ENCODE peak calls at places on chromosomes 3 and 15, in nine cellular contexts. One of them, this sample, is unnamed.

GRCh38 chr3:33787328-33788009 is 11.0 kb upstream of the PDCD6IP start:
- DNase-seq in WERI-Rb-1: peak
- DNase-seq in epithelial cell of esophagus: peak
- DNase-seq in right atrium auricular region: peak
- DNase-seq in GM12865: peak
- DNase-seq in colonic mucosa: peak
- DNase-seq in endothelial cell of umbilical vein: peak
- DNase-seq in AG04449: peak
- DNase-seq in dorsolateral prefrontal cortex: peak
- DNase-seq in this sample: peak

GRCh38 chr3:122246214-122246613 is 62.7 kb downstream of the CASR start:
- DNase-seq in WERI-Rb-1: no peak
- DNase-seq in epithelial cell of esophagus: no peak
- DNase-seq in right atrium auricular region: no peak
- DNase-seq in GM12865: peak
- DNase-seq in colonic mucosa: no peak
- DNase-seq in endothelial cell of umbilical vein: no peak
- DNase-seq in AG04449: no peak
- DNase-seq in dorsolateral prefrontal cortex: no peak
- DNase-seq in this sample: peak

GRCh38 chr3:9791790-9792404 is 376 bp downstream of the TADA3 start:
- DNase-seq in WERI-Rb-1: no peak
- DNase-seq in epithelial cell of esophagus: no peak
- DNase-seq in right atrium auricular region: no peak
- DNase-seq in GM12865: no peak
- DNase-seq in colonic mucosa: no peak
- DNase-seq in endothelial cell of umbilical vein: no peak
- DNase-seq in AG04449: no peak
- DNase-seq in dorsolateral prefrontal cortex: no peak
- DNase-seq in this sample: no peak

GRCh38 chr15:83613146-83613635 is 40.7 kb upstream of the ADAMTSL3 start:
- DNase-seq in WERI-Rb-1: no peak
- DNase-seq in epithelial cell of esophagus: no peak
- DNase-seq in right atrium auricular region: no peak
- DNase-seq in GM12865: no peak
- DNase-seq in colonic mucosa: no peak
- DNase-seq in endothelial cell of umbilical vein: no peak
- DNase-seq in AG04449: no peak
- DNase-seq in dorsolateral prefrontal cortex: no peak
- DNase-seq in this sample: no peak

GRCh38 chr3:31100519-31100918 is 206.1 kb upstream of the GADL1 start:
- DNase-seq in WERI-Rb-1: no peak
- DNase-seq in epithelial cell of esophagus: no peak
- DNase-seq in right atrium auricular region: no peak
- DNase-seq in GM12865: no peak
- DNase-seq in colonic mucosa: no peak
- DNase-seq in endothelial cell of umbilical vein: no peak
- DNase-seq in AG04449: no peak
- DNase-seq in dorsolateral prefrontal cortex: no peak
- DNase-seq in this sample: no peak

GRCh38 chr15:73284073-73284472 is 84.7 kb downstream of the HCN4 start:
- DNase-seq in WERI-Rb-1: no peak
- DNase-seq in epithelial cell of esophagus: peak
- DNase-seq in right atrium auricular region: no peak
- DNase-seq in GM12865: no peak
- DNase-seq in colonic mucosa: no peak
- DNase-seq in endothelial cell of umbilical vein: peak
- DNase-seq in AG04449: no peak
- DNase-seq in dorsolateral prefrontal cortex: no peak
- DNase-seq in this sample: no peak

GRCh38 chr3:188278717-188279324 is 124.9 kb downstream of the LPP start:
- DNase-seq in WERI-Rb-1: peak
- DNase-seq in epithelial cell of esophagus: no peak
- DNase-seq in right atrium auricular region: no peak
- DNase-seq in GM12865: no peak
- DNase-seq in colonic mucosa: no peak
- DNase-seq in endothelial cell of umbilical vein: no peak
- DNase-seq in AG04449: no peak
- DNase-seq in dorsolateral prefrontal cortex: no peak
- DNase-seq in this sample: no peak

GRCh38 chr15:70132148-70132547 is 34.4 kb upstream of the TLE3 start:
- DNase-seq in WERI-Rb-1: no peak
- DNase-seq in epithelial cell of esophagus: no peak
- DNase-seq in right atrium auricular region: no peak
- DNase-seq in GM12865: no peak
- DNase-seq in colonic mucosa: no peak
- DNase-seq in endothelial cell of umbilical vein: no peak
- DNase-seq in AG04449: no peak
- DNase-seq in dorsolateral prefrontal cortex: no peak
- DNase-seq in this sample: no peak

GRCh38 chr3:105513042-105513441 is 146.3 kb downstream of the ALCAM start:
- DNase-seq in WERI-Rb-1: no peak
- DNase-seq in epithelial cell of esophagus: peak
- DNase-seq in right atrium auricular region: no peak
- DNase-seq in GM12865: no peak
- DNase-seq in colonic mucosa: no peak
- DNase-seq in endothelial cell of umbilical vein: no peak
- DNase-seq in AG04449: peak
- DNase-seq in dorsolateral prefrontal cortex: no peak
- DNase-seq in this sample: peak

GRCh38 chr3:8490079-8490552 is 11.5 kb upstream of the LMCD1 start:
- DNase-seq in WERI-Rb-1: no peak
- DNase-seq in epithelial cell of esophagus: peak
- DNase-seq in right atrium auricular region: no peak
- DNase-seq in GM12865: no peak
- DNase-seq in colonic mucosa: no peak
- DNase-seq in endothelial cell of umbilical vein: no peak
- DNase-seq in AG04449: peak
- DNase-seq in dorsolateral prefrontal cortex: no peak
- DNase-seq in this sample: peak

GRCh38 chr3:183142199-183142598 is 20.3 kb downstream of the LAMP3 start:
- DNase-seq in WERI-Rb-1: no peak
- DNase-seq in epithelial cell of esophagus: no peak
- DNase-seq in right atrium auricular region: no peak
- DNase-seq in GM12865: no peak
- DNase-seq in colonic mucosa: no peak
- DNase-seq in endothelial cell of umbilical vein: no peak
- DNase-seq in AG04449: no peak
- DNase-seq in dorsolateral prefrontal cortex: no peak
- DNase-seq in this sample: no peak

GRCh38 chr15:83734487-83734886 is 80.6 kb downstream of the ADAMTSL3 start:
- DNase-seq in WERI-Rb-1: peak
- DNase-seq in epithelial cell of esophagus: peak
- DNase-seq in right atrium auricular region: no peak
- DNase-seq in GM12865: peak
- DNase-seq in colonic mucosa: no peak
- DNase-seq in endothelial cell of umbilical vein: no peak
- DNase-seq in AG04449: no peak
- DNase-seq in dorsolateral prefrontal cortex: no peak
- DNase-seq in this sample: no peak

GRCh38 chr15:95857124-95857757 is 473.3 kb upstream of the NR2F2 start:
- DNase-seq in WERI-Rb-1: no peak
- DNase-seq in epithelial cell of esophagus: peak
- DNase-seq in right atrium auricular region: no peak
- DNase-seq in GM12865: no peak
- DNase-seq in colonic mucosa: no peak
- DNase-seq in endothelial cell of umbilical vein: peak
- DNase-seq in AG04449: no peak
- DNase-seq in dorsolateral prefrontal cortex: no peak
- DNase-seq in this sample: no peak

GRCh38 chr15:66750609-66751008 is 48.6 kb downstream of the SMAD6 start:
- DNase-seq in WERI-Rb-1: no peak
- DNase-seq in epithelial cell of esophagus: no peak
- DNase-seq in right atrium auricular region: no peak
- DNase-seq in GM12865: no peak
- DNase-seq in colonic mucosa: no peak
- DNase-seq in endothelial cell of umbilical vein: no peak
- DNase-seq in AG04449: no peak
- DNase-seq in dorsolateral prefrontal cortex: no peak
- DNase-seq in this sample: no peak

GRCh38 chr15:66752078-66752477 is 50.0 kb downstream of the SMAD6 start:
- DNase-seq in WERI-Rb-1: no peak
- DNase-seq in epithelial cell of esophagus: no peak
- DNase-seq in right atrium auricular region: no peak
- DNase-seq in GM12865: no peak
- DNase-seq in colonic mucosa: no peak
- DNase-seq in endothelial cell of umbilical vein: no peak
- DNase-seq in AG04449: no peak
- DNase-seq in dorsolateral prefrontal cortex: no peak
- DNase-seq in this sample: no peak

GRCh38 chr15:66751579-66751978 is 49.5 kb downstream of the SMAD6 start:
- DNase-seq in WERI-Rb-1: no peak
- DNase-seq in epithelial cell of esophagus: no peak
- DNase-seq in right atrium auricular region: no peak
- DNase-seq in GM12865: peak
- DNase-seq in colonic mucosa: no peak
- DNase-seq in endothelial cell of umbilical vein: no peak
- DNase-seq in AG04449: no peak
- DNase-seq in dorsolateral prefrontal cortex: no peak
- DNase-seq in this sample: no peak

GRCh38 chr15:66748320-66748779 is 46.3 kb downstream of the SMAD6 start:
- DNase-seq in WERI-Rb-1: no peak
- DNase-seq in epithelial cell of esophagus: no peak
- DNase-seq in right atrium auricular region: no peak
- DNase-seq in GM12865: no peak
- DNase-seq in colonic mucosa: no peak
- DNase-seq in endothelial cell of umbilical vein: peak
- DNase-seq in AG04449: peak
- DNase-seq in dorsolateral prefrontal cortex: no peak
- DNase-seq in this sample: peak

DNA sequence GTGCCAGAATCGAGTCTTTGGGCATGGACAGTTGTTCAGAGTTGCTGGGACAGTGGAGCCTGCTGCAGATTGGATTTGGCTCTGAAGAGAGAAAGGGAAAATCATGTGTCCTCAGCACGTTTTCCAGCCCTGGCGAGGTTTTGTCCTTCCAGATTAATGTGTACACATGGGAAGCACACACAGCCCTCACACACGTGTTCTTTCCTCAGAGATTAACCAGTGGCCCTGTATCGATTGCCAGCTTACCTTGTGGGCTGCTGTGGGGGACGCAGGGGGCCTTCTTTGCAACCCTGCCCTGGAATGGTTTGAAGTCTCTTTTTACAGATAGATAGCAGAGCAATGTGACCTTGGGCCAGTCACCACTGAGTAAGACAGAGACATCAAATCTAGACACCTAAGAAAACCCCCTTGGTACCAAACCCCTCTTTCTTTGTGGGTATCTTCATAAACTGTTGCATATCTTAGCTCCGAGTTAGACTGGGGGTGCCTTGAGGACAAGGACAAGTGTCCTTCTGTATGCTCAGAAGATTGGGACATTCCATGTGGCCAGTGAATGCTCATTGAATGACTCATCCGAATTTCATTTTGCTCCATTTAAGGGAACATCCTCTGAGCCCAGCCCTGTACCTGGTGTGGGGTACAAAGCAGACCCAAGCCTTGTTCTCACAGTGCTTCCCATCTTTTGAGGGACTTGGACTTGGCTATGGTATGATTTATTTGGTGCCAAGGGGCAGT is 48.0 kb downstream of the SMAD6 start:
- DNase-seq in WERI-Rb-1: no peak
- DNase-seq in epithelial cell of esophagus: no peak
- DNase-seq in right atrium auricular region: no peak
- DNase-seq in GM12865: no peak
- DNase-seq in colonic mucosa: no peak
- DNase-seq in endothelial cell of umbilical vein: no peak
- DNase-seq in AG04449: no peak
- DNase-seq in dorsolateral prefrontal cortex: no peak
- DNase-seq in this sample: no peak
- H3K4me3 ChIP-seq in WERI-Rb-1: no peak
- H3K4me3 ChIP-seq in epithelial cell of esophagus: no peak
- H3K4me3 ChIP-seq in right atrium auricular region: no peak
- H3K4me3 ChIP-seq in GM12865: no peak
- H3K4me3 ChIP-seq in colonic mucosa: no peak
- H3K4me3 ChIP-seq in endothelial cell of umbilical vein: no peak
- H3K4me3 ChIP-seq in AG04449: no peak
- H3K4me3 ChIP-seq in dorsolateral prefrontal cortex: no peak
- H3K4me3 ChIP-seq in this sample: no peak

DNA sequence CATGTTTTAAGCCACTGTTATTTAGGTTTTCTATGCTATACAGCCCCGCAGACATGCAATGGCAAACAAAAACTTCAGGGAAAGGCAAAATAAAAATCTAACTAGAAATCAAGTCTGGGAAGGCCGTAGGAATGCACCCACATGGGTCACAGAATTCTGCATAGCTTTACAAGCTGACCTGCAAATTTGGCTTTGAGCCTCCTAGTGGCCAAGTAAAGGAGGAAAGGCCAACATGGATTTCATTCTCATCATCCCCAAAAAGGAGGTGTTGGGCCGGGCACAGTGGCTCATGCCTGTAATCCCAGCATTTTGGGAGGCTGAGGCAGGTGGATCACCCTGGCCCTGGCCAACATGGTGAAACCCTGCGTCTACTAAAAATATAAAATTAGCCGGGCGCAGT is 124.3 kb downstream of the FBLN2 start:
- DNase-seq in WERI-Rb-1: no peak
- DNase-seq in epithelial cell of esophagus: no peak
- DNase-seq in right atrium auricular region: no peak
- DNase-seq in GM12865: no peak
- DNase-seq in colonic mucosa: no peak
- DNase-seq in endothelial cell of umbilical vein: no peak
- DNase-seq in AG04449: no peak
- DNase-seq in dorsolateral prefrontal cortex: no peak
- DNase-seq in this sample: no peak
- TF ChIP-seq CTCF in WERI-Rb-1: peak
- TF ChIP-seq CTCF in epithelial cell of esophagus: peak
- TF ChIP-seq CTCF in right atrium auricular region: no peak
- TF ChIP-seq CTCF in GM12865: no peak
- TF ChIP-seq CTCF in colonic mucosa: no peak
- TF ChIP-seq CTCF in endothelial cell of umbilical vein: no peak
- TF ChIP-seq CTCF in AG04449: no peak
- TF ChIP-seq CTCF in dorsolateral prefrontal cortex: no peak
- TF ChIP-seq CTCF in this sample: peak

GRCh38 chr3:140954576-140954975 is 12.9 kb downstream of the SLC25A36 start:
- DNase-seq in WERI-Rb-1: no peak
- DNase-seq in epithelial cell of esophagus: no peak
- DNase-seq in right atrium auricular region: no peak
- DNase-seq in GM12865: no peak
- DNase-seq in colonic mucosa: no peak
- DNase-seq in endothelial cell of umbilical vein: no peak
- DNase-seq in AG04449: no peak
- DNase-seq in dorsolateral prefrontal cortex: no peak
- DNase-seq in this sample: no peak
- H3K4me3 ChIP-seq in WERI-Rb-1: no peak
- H3K4me3 ChIP-seq in epithelial cell of esophagus: no peak
- H3K4me3 ChIP-seq in right atrium auricular region: no peak
- H3K4me3 ChIP-seq in GM12865: no peak
- H3K4me3 ChIP-seq in colonic mucosa: no peak
- H3K4me3 ChIP-seq in endothelial cell of umbilical vein: no peak
- H3K4me3 ChIP-seq in AG04449: no peak
- H3K4me3 ChIP-seq in dorsolateral prefrontal cortex: no peak
- H3K4me3 ChIP-seq in this sample: no peak

DNA sequence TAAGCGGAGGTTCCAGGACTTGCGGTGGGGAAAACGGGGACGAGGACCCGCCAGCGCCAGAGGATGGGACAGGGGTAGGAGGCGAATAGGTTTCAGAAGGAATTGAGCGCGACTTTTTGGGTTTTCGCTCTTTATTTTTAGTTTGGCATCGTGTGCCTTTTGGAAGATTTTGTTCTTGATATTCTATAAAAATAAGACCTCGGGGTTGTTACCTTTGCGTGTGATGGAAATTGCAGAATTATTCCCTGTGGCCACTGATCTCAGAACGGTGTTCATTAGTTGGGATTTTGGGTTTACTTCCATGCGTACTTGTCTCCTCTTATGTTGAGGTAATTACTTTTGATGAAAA is 453 bp upstream of the CCDC14 start:
- DNase-seq in WERI-Rb-1: no peak
- DNase-seq in epithelial cell of esophagus: no peak
- DNase-seq in right atrium auricular region: no peak
- DNase-seq in GM12865: no peak
- DNase-seq in colonic mucosa: no peak
- DNase-seq in endothelial cell of umbilical vein: no peak
- DNase-seq in AG04449: no peak
- DNase-seq in dorsolateral prefrontal cortex: no peak
- DNase-seq in this sample: no peak
- TF ChIP-seq CTCF in WERI-Rb-1: no peak
- TF ChIP-seq CTCF in epithelial cell of esophagus: no peak
- TF ChIP-seq CTCF in right atrium auricular region: no peak
- TF ChIP-seq CTCF in GM12865: no peak
- TF ChIP-seq CTCF in colonic mucosa: no peak
- TF ChIP-seq CTCF in endothelial cell of umbilical vein: no peak
- TF ChIP-seq CTCF in AG04449: no peak
- TF ChIP-seq CTCF in dorsolateral prefrontal cortex: no peak
- TF ChIP-seq CTCF in this sample: no peak

This sample was measured in AG09309.